ENCODE peak calls at places on chromosomes 12 and 14, in six cellular contexts. M, V, S, L, I and K are unnamed samples.

GRCh38 chr12:103128862-103129501 is 171.5 kb downstream of the ASCL1 start:
- DNase-seq in M (no peak), V (no peak), S (no peak), L (no peak), I (no peak), K (no peak)

GRCh38 chr12:76186507-76186906 is 102.0 kb upstream of the NAP1L1 start:
- DNase-seq in M (no peak), V (no peak), S (peak; percentile 31), L (no peak), I (no peak), K (no peak)

GRCh38 chr12:92470608-92471021 is 232.2 kb upstream of the PLEKHG7 start:
- DNase-seq in M (no peak), V (no peak), S (no peak), L (no peak), I (no peak), K (no peak)

GRCh38 chr14:101028971-101029667 is 125.6 kb upstream of the RTL1 start:
- DNase-seq in M (no peak), V (no peak), S (no peak), L (no peak), I (no peak), K (peak; percentile 46)

GRCh38 chr14:99508896-99509629 is 27.9 kb downstream of the CCNK start:
- DNase-seq in M (no peak), V (no peak), S (no peak), L (no peak), I (no peak), K (no peak)

GRCh38 chr12:118377891-118378470 is 1.6 kb downstream of the SUDS3 start:
- DNase-seq in M (peak; percentile 49), V (peak; percentile 73), S (peak; percentile 64), L (no peak), I (peak; percentile 72), K (peak; percentile 86)

GRCh38 chr14:36091096-36091495 is 85.4 kb downstream of the PTCSC3 start:
- DNase-seq in M (peak; percentile 75), V (no peak), S (no peak), L (no peak), I (no peak), K (no peak)

GRCh38 chr12:113515082-113515856 is 43.6 kb upstream of the LHX5 start:
- DNase-seq in M (no peak), V (no peak), S (no peak), L (no peak), I (no peak), K (no peak)

GRCh38 chr14:77838756-77839565 is 39.1 kb downstream of the ADCK1 start:
- DNase-seq in M (no peak), V (no peak), S (no peak), L (no peak), I (no peak), K (no peak)

GRCh38 chr14:100836053-100836805 is 10.3 kb downstream of the MEG3 start:
- DNase-seq in M (no peak), V (no peak), S (no peak), L (no peak), I (no peak), K (peak; percentile 56)

GRCh38 chr14:71103662-71104484 is 196.6 kb downstream of the PCNX1 start:
- DNase-seq in M (no peak), V (peak; percentile 46), S (peak; percentile 32), L (peak; percentile 18), I (no peak), K (no peak)

GRCh38 chr12:45655753-45656152 is 73.8 kb upstream of the ARID2 start:
- DNase-seq in M (no peak), V (no peak), S (no peak), L (no peak), I (no peak), K (no peak)

GRCh38 chr14:87992349-87992719 is 648 bp downstream of the GALC start:
- DNase-seq in M (peak; percentile 29), V (no peak), S (no peak), L (no peak), I (no peak), K (no peak)
- H3K4me1 ChIP-seq in M (peaks cover 37% of the 10 kb centered on the region), V (peaks cover 7% of the 10 kb centered on the region), S (peaks cover 31% of the 10 kb centered on the region), L (peaks cover 3% of the 10 kb centered on the region), I (no peaks in the 10 kb centered on the region), K (peaks cover 18% of the 10 kb centered on the region)

DNA sequence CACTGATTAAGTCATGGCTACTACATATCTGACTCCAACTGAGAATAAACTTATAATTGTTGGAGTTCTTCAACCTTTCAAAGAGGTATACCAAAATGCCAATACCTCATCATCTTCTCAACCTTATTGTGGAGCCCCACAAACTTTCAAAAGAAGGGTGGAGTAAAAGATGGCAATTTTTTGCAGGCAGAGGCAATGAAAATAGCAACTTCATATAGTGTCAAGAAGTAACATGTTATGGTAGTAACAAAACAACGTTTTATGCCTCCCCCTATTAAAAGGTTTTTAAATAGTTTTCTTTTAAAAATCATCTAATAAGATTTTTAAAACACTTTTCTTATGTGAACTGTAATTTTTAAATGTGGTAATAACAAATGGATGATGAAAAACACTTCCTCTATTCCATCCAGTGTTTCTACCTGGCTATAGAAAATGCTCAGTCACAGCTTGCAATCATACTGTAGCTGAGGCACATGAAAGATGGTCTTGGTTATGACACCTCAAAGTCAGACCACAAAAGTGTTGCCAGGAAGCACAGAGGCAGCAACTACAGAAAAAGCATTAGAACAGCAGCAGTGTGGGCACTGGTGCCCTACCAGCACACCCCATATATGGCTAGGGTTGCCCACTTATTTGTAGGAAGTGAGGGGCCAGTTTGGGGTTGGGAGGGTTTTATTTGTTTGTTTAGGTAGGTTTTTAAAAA is 7.0 kb downstream of the PPP1R12A start:
- DNase-seq in M (peak; percentile 38), V (no peak), S (peak; percentile 37), L (no peak), I (no peak), K (no peak)
- TF ChIP-seq CTCF in M (no peak), V (no peak), S (no peak), L (no peak), I (no peak), K (no peak)

GRCh38 chr12:132222096-132222807 is 78.0 kb downstream of the NOC4L start:
- DNase-seq in M (no peak), V (no peak), S (no peak), L (peak; percentile 7), I (no peak), K (peak; percentile 88)
- TF ChIP-seq POLR2AphosphoS5 in M (no peak), V (no peak), S (no peak), L (no peak), I (no peak), K (no peak)

DNA sequence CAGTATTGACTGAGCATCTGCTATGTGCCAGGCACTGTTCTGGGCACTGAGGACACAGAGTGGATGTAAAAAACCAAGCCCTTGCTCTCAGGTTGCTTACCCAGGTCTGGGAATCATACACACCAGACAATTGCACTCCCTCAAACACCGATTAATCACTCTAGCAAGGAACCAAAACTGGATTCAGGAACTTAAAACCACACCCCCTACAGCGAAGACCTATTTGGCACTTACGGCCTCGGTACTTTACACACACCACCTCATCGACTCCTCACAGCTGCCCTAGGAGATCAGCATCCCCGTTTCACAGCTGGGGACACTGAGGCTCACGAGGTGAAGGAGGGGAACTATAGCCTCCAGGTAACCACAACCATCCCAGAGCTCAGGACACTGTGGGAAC is 1.6 kb downstream of the GLTP start:
- DNase-seq in M (no peak), V (no peak), S (no peak), L (no peak), I (no peak), K (no peak)
- H3K4me1 ChIP-seq in M (peaks cover 59% of the 10 kb centered on the region), V (peaks cover 19% of the 10 kb centered on the region), S (peaks cover 5% of the 10 kb centered on the region), L (peaks cover 14% of the 10 kb centered on the region), I (peaks cover 33% of the 10 kb centered on the region), K (peaks cover 73% of the 10 kb centered on the region)

GRCh38 chr12:27779837-27780611 is at the start of the genes KLHL42 and MANSC4:
- DNase-seq in M (peak; percentile 75), V (peak; percentile 92), S (peak; percentile 71), L (no peak), I (peak; percentile 69), K (peak; percentile 95)
- TF ChIP-seq CTCF in M (no peak), V (peak; percentile 11), S (no peak), L (no peak), I (peak; percentile 11), K (no peak)